ENCODE peak calls at places on chromosomes 2 and 18, in six cellular contexts. B, A, W, U, C and F are unnamed samples.
A peak's percentile ranks its signal among the peaks of the same experiment; 100 is the strongest.

GRCh38 chr2:27021253-27021801 is 11.4 kb upstream of the TMEM214 start:
- DNase-seq in A (no peak), U (no peak), B (no peak), C (no peak), W (peak; percentile 55), F (no peak)

GRCh38 chr2:129781749-129782617 is 197.5 kb upstream of the RAB6C start:
- DNase-seq in C (no peak), A (no peak), U (peak; percentile 55), W (no peak), B (no peak), F (no peak)

GRCh38 chr18:46042571-46043123 is 29.4 kb downstream of the PSTPIP2 start:
- DNase-seq in W (peak; percentile 83), A (no peak), C (no peak), U (no peak), B (no peak), F (no peak)

GRCh38 chr2:57965961-57966360 is 80.6 kb upstream of the VRK2 start:
- DNase-seq in A (no peak), B (no peak), U (no peak), W (no peak), C (no peak), F (no peak)

GRCh38 chr18:44062345-44062744 is 618.3 kb upstream of the SETBP1 start:
- DNase-seq in B (no peak), A (no peak), C (no peak), U (no peak), W (no peak), F (no peak)

GRCh38 chr2:100940240-100940639 is 61.8 kb upstream of the RPL31 start:
- DNase-seq in C (no peak), B (no peak), A (no peak), U (no peak), W (no peak), F (no peak)

GRCh38 chr18:79569720-79570119 is 109.9 kb upstream of the CTDP1 start:
- DNase-seq in A (no peak), U (no peak), W (no peak), B (no peak), C (peak; percentile 48), F (no peak)

GRCh38 chr18:7393080-7393479 is 162.2 kb downstream of the LRRC30 start:
- DNase-seq in A (no peak), C (no peak), W (no peak), U (no peak), B (no peak), F (no peak)

GRCh38 chr2:43894743-43895142 is 56.0 kb downstream of the ABCG8 start:
- DNase-seq in W (no peak), A (no peak), C (no peak), U (no peak), B (no peak), F (no peak)

GRCh38 chr18:11909081-11909410 is 929 bp upstream of the MPPE1 start:
- DNase-seq in B (no peak), U (no peak), A (no peak), W (no peak), C (no peak), F (no peak)

GRCh38 chr2:61707984-61708852 is 145.6 kb downstream of the FAM161A start:
- DNase-seq in W (peak; percentile 62), B (peak; percentile 73), C (no peak), U (no peak), A (peak; percentile 57), F (peak; percentile 10)

GRCh38 chr18:69636529-69637301 is 236.0 kb downstream of the DOK6 start:
- DNase-seq in U (no peak), W (no peak), B (no peak), A (no peak), C (no peak), F (no peak)

GRCh38 chr2:164867779-164868397 is 26.3 kb upstream of the COBLL1 start:
- DNase-seq in W (no peak), U (no peak), A (no peak), B (no peak), C (no peak), F (no peak)

GRCh38 chr2:150204449-150204848 is 283.0 kb downstream of the RND3 start:
- DNase-seq in U (no peak), W (peak; percentile 87), A (no peak), C (no peak), B (peak; percentile 88), F (no peak)

GRCh38 chr2:58634653-58635347 is 393.7 kb upstream of the FANCL start:
- DNase-seq in B (peak; percentile 27), C (no peak), U (no peak), W (peak; percentile 25), A (no peak), F (no peak)

GRCh38 chr2:143716527-143716926 is 587.3 kb downstream of the ARHGAP15 start:
- DNase-seq in A (no peak), U (no peak), B (no peak), C (no peak), W (peak; percentile 76), F (no peak)

GRCh38 chr2:143720093-143720664 is 591.0 kb downstream of the ARHGAP15 start:
- DNase-seq in A (no peak), U (no peak), B (no peak), C (no peak), W (peak; percentile 18), F (no peak)

GRCh38 chr2:143717532-143718168 is 588.4 kb downstream of the ARHGAP15 start:
- DNase-seq in B (no peak), A (no peak), W (peak; percentile 22), C (no peak), U (no peak), F (no peak)

DNA sequence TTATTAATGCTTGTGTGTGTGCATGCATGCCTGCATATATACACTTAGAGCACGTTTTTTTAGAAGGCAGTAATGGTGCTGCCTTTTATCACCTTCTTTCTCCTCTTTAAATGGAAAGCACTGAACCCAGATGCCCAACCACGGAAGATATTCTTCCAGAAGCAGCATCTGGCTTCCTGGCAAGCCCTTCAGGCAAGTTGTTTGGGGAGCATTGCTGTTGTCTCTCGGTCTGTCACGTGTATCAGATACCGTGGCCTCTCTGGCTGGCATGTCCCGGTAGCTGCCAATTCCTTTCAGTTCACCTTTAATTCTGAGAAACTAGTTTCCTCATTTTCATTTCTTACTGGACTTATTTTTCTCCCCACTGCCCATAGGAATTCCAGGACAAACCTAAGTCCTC is 587.8 kb downstream of the ARHGAP15 start:
- DNase-seq in C (no peak), W (peak; percentile 9), A (no peak), U (no peak), B (no peak), F (no peak)
- H3K4me3 ChIP-seq in C (no peak overlapping the region), W (peak overlapping the region; percentile 30), A (no peak overlapping the region), U (peak overlapping the region; percentile 55), B (peak overlapping the region; percentile 1), F (no peak overlapping the region)

DNA sequence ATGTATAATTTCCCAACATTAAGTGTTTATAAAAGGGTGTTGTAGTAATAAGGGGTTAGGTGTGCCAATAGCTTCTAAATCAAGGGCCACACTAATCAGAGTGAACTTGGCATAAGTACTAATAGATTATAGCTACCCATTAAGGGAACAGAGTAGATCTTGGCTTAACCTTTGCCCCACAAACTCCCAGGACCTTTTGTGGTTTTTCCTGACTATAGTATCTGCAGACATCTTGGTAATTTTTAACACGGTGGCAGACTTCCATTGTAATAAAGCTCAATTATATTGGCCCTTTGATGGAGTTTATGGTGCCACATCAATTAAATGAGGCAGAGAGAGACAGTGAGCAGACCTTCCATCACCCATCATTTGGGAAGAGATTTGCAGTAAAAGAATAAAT is 358.5 kb upstream of the HNRNPA3 start:
- DNase-seq in A (no peak), W (no peak), C (no peak), U (no peak), B (no peak), F (no peak)
- TF ChIP-seq CTCF in A (no peak), W (no peak), C (no peak), U (no peak), B (no peak), F (no peak)

DNA sequence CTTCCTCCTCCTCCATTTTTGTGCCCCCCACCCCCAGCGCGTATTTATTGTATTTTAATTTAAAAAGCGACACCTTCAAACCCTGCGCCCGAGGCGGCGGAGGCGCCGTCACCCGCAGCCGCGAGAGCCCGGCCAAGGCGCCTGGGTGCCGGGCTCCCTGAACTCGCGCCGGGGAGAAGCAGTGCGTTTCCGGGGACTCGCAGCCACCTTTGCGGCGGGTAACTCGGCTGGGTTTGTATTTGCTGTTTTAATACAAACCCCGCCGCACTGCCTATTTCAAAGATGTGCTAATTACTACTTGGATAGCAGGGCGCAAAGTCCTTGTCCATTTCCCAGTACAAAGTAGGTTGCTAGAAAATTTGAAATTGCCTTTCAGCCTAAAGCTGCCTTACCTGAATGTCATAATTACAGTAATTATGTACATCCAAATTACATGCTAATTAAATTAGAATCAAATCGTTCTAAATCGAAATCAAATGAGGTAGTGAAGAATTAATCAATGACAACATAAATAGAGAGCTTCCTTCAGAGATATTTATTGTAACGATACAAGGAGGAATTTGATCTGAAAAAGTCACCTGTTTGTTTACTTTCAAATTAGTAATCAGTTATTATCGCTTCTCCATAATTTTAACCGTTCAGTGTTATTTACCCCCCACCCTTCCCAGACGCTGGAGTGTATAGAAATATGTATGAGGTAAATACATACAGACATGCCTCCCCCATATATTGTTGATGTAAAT is 8.0 kb downstream of the SP9 start:
- DNase-seq in W (no peak), U (no peak), A (no peak), C (no peak), B (no peak), F (no peak)
- H3K4me3 ChIP-seq in W (no peak overlapping the region), U (peak overlapping the region; percentile 54), A (no peak overlapping the region), C (no peak overlapping the region), B (no peak overlapping the region), F (peak overlapping the region; percentile 35)

DNA sequence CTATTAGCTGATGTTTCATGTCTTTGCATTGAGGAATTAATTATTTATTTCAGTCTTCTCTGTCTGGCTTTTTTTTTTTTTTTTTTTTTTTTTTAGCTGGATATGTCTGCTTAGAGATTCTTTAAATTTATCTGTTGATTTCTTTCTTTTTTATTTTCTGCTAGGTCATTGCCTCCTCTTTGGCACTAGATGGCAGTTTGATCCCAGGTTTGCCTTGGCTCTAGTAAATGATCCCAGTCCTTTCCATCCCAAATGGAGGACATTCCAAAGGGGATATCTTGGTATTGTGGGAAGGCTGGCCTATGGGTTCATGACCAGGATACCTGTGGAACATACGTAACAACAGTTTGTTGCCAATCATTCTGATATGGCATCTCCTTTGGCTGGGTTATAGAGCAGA is 339.5 kb upstream of the GCFC2 start:
- DNase-seq in C (no peak), B (no peak), W (no peak), U (no peak), A (no peak), F (no peak)
- TF ChIP-seq CTCF in C (no peak), B (peak; percentile 10), W (no peak), U (no peak), A (no peak), F (no peak)